ENCODE peak calls at places on chromosomes 11 and 22, in nine cellular contexts. One of them, this sample, is unnamed.

GRCh38 chr22:37413546-37413945 is 13.7 kb downstream of the ELFN2 start:
- DNase-seq in cardiac muscle cell: no peak
- DNase-seq in fibroblast of mammary gland: no peak
- DNase-seq in CD8-positive, alpha-beta T cell: no peak
- DNase-seq in Caco-2: no peak
- DNase-seq in AG09309: no peak
- DNase-seq in DND-41: no peak
- DNase-seq in transverse colon: no peak
- DNase-seq in fibroblast of pulmonary artery: no peak
- DNase-seq in this sample: no peak

GRCh38 chr11:101446238-101446637 is 137.6 kb downstream of the TRPC6 start:
- DNase-seq in cardiac muscle cell: no peak
- DNase-seq in AG09309: peak; percentile 76
- DNase-seq in fibroblast of mammary gland: peak; percentile 40
- DNase-seq in fibroblast of pulmonary artery: peak; percentile 64
- DNase-seq in transverse colon: no peak
- DNase-seq in DND-41: no peak
- DNase-seq in Caco-2: no peak
- DNase-seq in CD8-positive, alpha-beta T cell: no peak
- DNase-seq in this sample: peak; percentile 27

GRCh38 chr22:48936391-48936790 is 891.3 kb downstream of the BRD1 start:
- DNase-seq in AG09309: no peak
- DNase-seq in cardiac muscle cell: no peak
- DNase-seq in transverse colon: no peak
- DNase-seq in fibroblast of mammary gland: no peak
- DNase-seq in Caco-2: no peak
- DNase-seq in fibroblast of pulmonary artery: no peak
- DNase-seq in CD8-positive, alpha-beta T cell: no peak
- DNase-seq in DND-41: no peak
- DNase-seq in this sample: no peak

GRCh38 chr22:23926561-23926960 is 32.4 kb downstream of the MIF start:
- DNase-seq in cardiac muscle cell: no peak
- DNase-seq in AG09309: no peak
- DNase-seq in fibroblast of mammary gland: no peak
- DNase-seq in transverse colon: no peak
- DNase-seq in fibroblast of pulmonary artery: no peak
- DNase-seq in Caco-2: no peak
- DNase-seq in DND-41: no peak
- DNase-seq in CD8-positive, alpha-beta T cell: no peak
- DNase-seq in this sample: no peak

GRCh38 chr11:19441752-19442553 is 201.2 kb upstream of the E2F8 start:
- DNase-seq in cardiac muscle cell: peak; percentile 42
- DNase-seq in fibroblast of mammary gland: peak; percentile 98
- DNase-seq in Caco-2: peak; percentile 79
- DNase-seq in transverse colon: no peak
- DNase-seq in CD8-positive, alpha-beta T cell: no peak
- DNase-seq in fibroblast of pulmonary artery: peak; percentile 97
- DNase-seq in AG09309: peak; percentile 62
- DNase-seq in DND-41: no peak
- DNase-seq in this sample: peak; percentile 98

GRCh38 chr22:40364431-40364830 is 6.0 kb upstream of the SGSM3 start:
- DNase-seq in cardiac muscle cell: no peak
- DNase-seq in fibroblast of mammary gland: no peak
- DNase-seq in DND-41: no peak
- DNase-seq in CD8-positive, alpha-beta T cell: no peak
- DNase-seq in Caco-2: no peak
- DNase-seq in fibroblast of pulmonary artery: no peak
- DNase-seq in AG09309: no peak
- DNase-seq in transverse colon: no peak
- DNase-seq in this sample: no peak

GRCh38 chr11:20125927-20126326 is 34.3 kb downstream of the DBX1 start:
- DNase-seq in CD8-positive, alpha-beta T cell: no peak
- DNase-seq in cardiac muscle cell: no peak
- DNase-seq in DND-41: no peak
- DNase-seq in fibroblast of mammary gland: peak; percentile 62
- DNase-seq in AG09309: no peak
- DNase-seq in Caco-2: no peak
- DNase-seq in fibroblast of pulmonary artery: peak; percentile 53
- DNase-seq in transverse colon: no peak
- DNase-seq in this sample: peak; percentile 37

GRCh38 chr11:96388891-96389603 is 665 bp downstream of the CCDC82 start:
- DNase-seq in cardiac muscle cell: peak; percentile 83
- DNase-seq in AG09309: no peak
- DNase-seq in fibroblast of mammary gland: peak; percentile 32
- DNase-seq in fibroblast of pulmonary artery: no peak
- DNase-seq in CD8-positive, alpha-beta T cell: no peak
- DNase-seq in Caco-2: no peak
- DNase-seq in DND-41: no peak
- DNase-seq in transverse colon: no peak
- DNase-seq in this sample: no peak

GRCh38 chr22:36833073-36833472 is 16.2 kb upstream of the PVALB start:
- DNase-seq in fibroblast of pulmonary artery: no peak
- DNase-seq in CD8-positive, alpha-beta T cell: no peak
- DNase-seq in AG09309: no peak
- DNase-seq in cardiac muscle cell: no peak
- DNase-seq in DND-41: no peak
- DNase-seq in Caco-2: no peak
- DNase-seq in transverse colon: no peak
- DNase-seq in fibroblast of mammary gland: no peak
- DNase-seq in this sample: no peak

GRCh38 chr11:15742626-15743243 is 613.6 kb downstream of the SOX6 start:
- DNase-seq in transverse colon: no peak
- DNase-seq in fibroblast of pulmonary artery: peak; percentile 36
- DNase-seq in Caco-2: no peak
- DNase-seq in cardiac muscle cell: no peak
- DNase-seq in DND-41: no peak
- DNase-seq in AG09309: no peak
- DNase-seq in fibroblast of mammary gland: no peak
- DNase-seq in CD8-positive, alpha-beta T cell: no peak
- DNase-seq in this sample: peak; percentile 20

GRCh38 chr22:32698926-32699619 is 102.4 kb upstream of the TIMP3 start:
- DNase-seq in Caco-2: no peak
- DNase-seq in DND-41: no peak
- DNase-seq in transverse colon: peak; percentile 10
- DNase-seq in AG09309: no peak
- DNase-seq in fibroblast of pulmonary artery: no peak
- DNase-seq in fibroblast of mammary gland: no peak
- DNase-seq in cardiac muscle cell: no peak
- DNase-seq in CD8-positive, alpha-beta T cell: no peak
- DNase-seq in this sample: no peak

GRCh38 chr11:45045692-45046471 is 95.2 kb upstream of the TP53I11 start:
- DNase-seq in AG09309: peak; percentile 14
- DNase-seq in CD8-positive, alpha-beta T cell: no peak
- DNase-seq in DND-41: no peak
- DNase-seq in cardiac muscle cell: no peak
- DNase-seq in transverse colon: peak; percentile 28
- DNase-seq in fibroblast of pulmonary artery: peak; percentile 75
- DNase-seq in Caco-2: no peak
- DNase-seq in fibroblast of mammary gland: peak; percentile 78
- DNase-seq in this sample: peak; percentile 71

GRCh38 chr22:48695251-48695650 is 1132.4 kb downstream of the BRD1 start:
- DNase-seq in transverse colon: no peak
- DNase-seq in fibroblast of pulmonary artery: no peak
- DNase-seq in AG09309: no peak
- DNase-seq in cardiac muscle cell: no peak
- DNase-seq in DND-41: no peak
- DNase-seq in Caco-2: no peak
- DNase-seq in fibroblast of mammary gland: no peak
- DNase-seq in CD8-positive, alpha-beta T cell: no peak
- DNase-seq in this sample: no peak

GRCh38 chr11:72375241-72375640 is 59.1 kb downstream of the CLPB start:
- DNase-seq in AG09309: no peak
- DNase-seq in Caco-2: no peak
- DNase-seq in transverse colon: no peak
- DNase-seq in fibroblast of pulmonary artery: no peak
- DNase-seq in fibroblast of mammary gland: no peak
- DNase-seq in DND-41: no peak
- DNase-seq in CD8-positive, alpha-beta T cell: no peak
- DNase-seq in cardiac muscle cell: no peak
- DNase-seq in this sample: no peak

GRCh38 chr11:16226245-16226644 is 130.1 kb downstream of the SOX6 start:
- DNase-seq in fibroblast of pulmonary artery: peak; percentile 51
- DNase-seq in AG09309: no peak
- DNase-seq in transverse colon: peak; percentile 89
- DNase-seq in Caco-2: peak; percentile 47
- DNase-seq in cardiac muscle cell: peak; percentile 44
- DNase-seq in fibroblast of mammary gland: peak; percentile 8
- DNase-seq in DND-41: no peak
- DNase-seq in CD8-positive, alpha-beta T cell: no peak
- DNase-seq in this sample: peak; percentile 18

GRCh38 chr11:59025097-59025496 is 61.0 kb upstream of the GLYATL1B start:
- DNase-seq in fibroblast of mammary gland: no peak
- DNase-seq in fibroblast of pulmonary artery: no peak
- DNase-seq in cardiac muscle cell: no peak
- DNase-seq in transverse colon: peak; percentile 16
- DNase-seq in Caco-2: no peak
- DNase-seq in AG09309: no peak
- DNase-seq in CD8-positive, alpha-beta T cell: no peak
- DNase-seq in DND-41: no peak
- DNase-seq in this sample: no peak

GRCh38 chr22:37234736-37235711 is 9.0 kb downstream of the RAC2 start:
- DNase-seq in CD8-positive, alpha-beta T cell: no peak
- DNase-seq in Caco-2: peak; percentile 17
- DNase-seq in AG09309: no peak
- DNase-seq in transverse colon: peak; percentile 10
- DNase-seq in DND-41: no peak
- DNase-seq in cardiac muscle cell: no peak
- DNase-seq in fibroblast of mammary gland: no peak
- DNase-seq in fibroblast of pulmonary artery: no peak
- DNase-seq in this sample: no peak

GRCh38 chr11:27161071-27161470 is 120.5 kb downstream of the BBOX1 start:
- DNase-seq in cardiac muscle cell: no peak
- DNase-seq in DND-41: no peak
- DNase-seq in fibroblast of mammary gland: peak; percentile 31
- DNase-seq in fibroblast of pulmonary artery: peak; percentile 17
- DNase-seq in CD8-positive, alpha-beta T cell: no peak
- DNase-seq in transverse colon: no peak
- DNase-seq in Caco-2: no peak
- DNase-seq in AG09309: no peak
- DNase-seq in this sample: no peak

GRCh38 chr11:27162237-27162636 is 121.6 kb downstream of the BBOX1 start:
- DNase-seq in fibroblast of pulmonary artery: no peak
- DNase-seq in fibroblast of mammary gland: no peak
- DNase-seq in CD8-positive, alpha-beta T cell: no peak
- DNase-seq in AG09309: no peak
- DNase-seq in transverse colon: no peak
- DNase-seq in DND-41: no peak
- DNase-seq in cardiac muscle cell: no peak
- DNase-seq in Caco-2: no peak
- DNase-seq in this sample: no peak

GRCh38 chr11:27171391-27171790 is 130.8 kb downstream of the BBOX1 start:
- DNase-seq in transverse colon: no peak
- DNase-seq in DND-41: no peak
- DNase-seq in Caco-2: no peak
- DNase-seq in AG09309: no peak
- DNase-seq in cardiac muscle cell: no peak
- DNase-seq in fibroblast of mammary gland: peak; percentile 20
- DNase-seq in CD8-positive, alpha-beta T cell: no peak
- DNase-seq in fibroblast of pulmonary artery: no peak
- DNase-seq in this sample: no peak

DNA sequence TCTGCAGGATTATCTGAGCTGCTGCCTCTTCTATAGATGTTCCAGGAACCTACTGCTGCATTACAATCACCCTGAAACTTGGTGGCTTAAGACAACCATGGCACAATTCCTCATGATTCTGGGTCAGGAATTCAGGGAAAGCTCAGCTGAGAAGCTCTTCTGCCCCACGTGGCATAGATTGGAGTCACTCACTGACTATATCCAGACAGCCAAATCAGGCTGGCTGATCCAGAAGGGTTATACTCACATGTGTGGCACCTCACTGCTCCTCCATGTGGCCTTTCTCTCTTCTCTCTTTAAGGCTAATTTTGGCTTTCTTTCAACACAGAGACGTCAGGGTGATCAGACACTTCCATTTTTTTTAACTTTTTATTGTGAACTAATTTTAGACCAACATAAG is 125.5 kb downstream of the BBOX1 start:
- DNase-seq in transverse colon: no peak
- DNase-seq in AG09309: no peak
- DNase-seq in Caco-2: no peak
- DNase-seq in fibroblast of mammary gland: no peak
- DNase-seq in cardiac muscle cell: no peak
- DNase-seq in fibroblast of pulmonary artery: no peak
- DNase-seq in CD8-positive, alpha-beta T cell: no peak
- DNase-seq in DND-41: no peak
- DNase-seq in this sample: no peak
- TF ChIP-seq CTCF in transverse colon: no peak
- TF ChIP-seq CTCF in AG09309: no peak
- TF ChIP-seq CTCF in Caco-2: no peak
- TF ChIP-seq CTCF in fibroblast of mammary gland: no peak
- TF ChIP-seq CTCF in cardiac muscle cell: no peak
- TF ChIP-seq CTCF in fibroblast of pulmonary artery: no peak
- TF ChIP-seq CTCF in CD8-positive, alpha-beta T cell: no peak
- TF ChIP-seq CTCF in DND-41: no peak
- TF ChIP-seq CTCF in this sample: no peak

GRCh38 chr11:94766656-94767291 is 1.4 kb upstream of the AMOTL1 start:
- DNase-seq in fibroblast of mammary gland: no peak
- DNase-seq in Caco-2: peak; percentile 69
- DNase-seq in cardiac muscle cell: peak; percentile 24
- DNase-seq in fibroblast of pulmonary artery: no peak
- DNase-seq in CD8-positive, alpha-beta T cell: no peak
- DNase-seq in AG09309: no peak
- DNase-seq in transverse colon: no peak
- DNase-seq in DND-41: no peak
- DNase-seq in this sample: no peak
- H3K4me3 ChIP-seq in fibroblast of mammary gland: no peak overlapping the region
- H3K4me3 ChIP-seq in Caco-2: no peak overlapping the region
- H3K4me3 ChIP-seq in cardiac muscle cell: no peak overlapping the region
- H3K4me3 ChIP-seq in fibroblast of pulmonary artery: no peak overlapping the region
- H3K4me3 ChIP-seq in CD8-positive, alpha-beta T cell: no peak overlapping the region
- H3K4me3 ChIP-seq in AG09309: no peak overlapping the region
- H3K4me3 ChIP-seq in transverse colon: no peak overlapping the region
- H3K4me3 ChIP-seq in DND-41: no peak overlapping the region
- H3K4me3 ChIP-seq in this sample: no peak overlapping the region

DNA sequence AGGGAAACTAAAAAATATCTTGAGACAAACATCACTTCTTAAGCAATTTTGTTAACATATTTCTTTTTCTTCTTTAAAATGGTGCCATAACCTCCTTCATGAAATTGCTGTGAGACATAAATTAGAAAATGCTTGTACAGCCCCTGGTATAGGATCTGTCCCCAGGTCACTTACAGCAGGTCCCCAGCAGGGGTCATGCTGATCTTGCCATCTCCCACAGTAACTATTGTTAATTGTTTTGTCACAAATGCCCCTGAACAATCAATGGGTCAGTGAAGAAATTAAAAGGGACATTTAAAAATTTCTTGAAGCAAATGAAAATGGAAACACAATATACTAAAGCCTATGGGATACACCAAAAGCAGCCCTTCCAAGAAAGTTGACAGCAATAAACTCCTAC is 99.8 kb upstream of the OR4B1 start:
- DNase-seq in Caco-2: no peak
- DNase-seq in fibroblast of pulmonary artery: peak; percentile 48
- DNase-seq in DND-41: no peak
- DNase-seq in fibroblast of mammary gland: peak; percentile 21
- DNase-seq in transverse colon: no peak
- DNase-seq in CD8-positive, alpha-beta T cell: no peak
- DNase-seq in AG09309: no peak
- DNase-seq in cardiac muscle cell: no peak
- DNase-seq in this sample: peak; percentile 44
- TF ChIP-seq CTCF in Caco-2: peak; percentile 37
- TF ChIP-seq CTCF in fibroblast of pulmonary artery: peak; percentile 58
- TF ChIP-seq CTCF in DND-41: peak; percentile 47
- TF ChIP-seq CTCF in fibroblast of mammary gland: peak; percentile 52
- TF ChIP-seq CTCF in transverse colon: peak; percentile 34
- TF ChIP-seq CTCF in CD8-positive, alpha-beta T cell: peak; percentile 37
- TF ChIP-seq CTCF in AG09309: peak; percentile 51
- TF ChIP-seq CTCF in cardiac muscle cell: peak; percentile 58
- TF ChIP-seq CTCF in this sample: peak; percentile 60

GRCh38 chr11:118609380-118610219 is 2.2 kb downstream of the PHLDB1 start:
- DNase-seq in cardiac muscle cell: no peak
- DNase-seq in fibroblast of pulmonary artery: peak; percentile 42
- DNase-seq in fibroblast of mammary gland: no peak
- DNase-seq in Caco-2: no peak
- DNase-seq in DND-41: no peak
- DNase-seq in AG09309: no peak
- DNase-seq in transverse colon: no peak
- DNase-seq in CD8-positive, alpha-beta T cell: no peak
- DNase-seq in this sample: no peak
- H3K4me3 ChIP-seq in cardiac muscle cell: no peak overlapping the region
- H3K4me3 ChIP-seq in fibroblast of pulmonary artery: peak overlapping the region; percentile 83
- H3K4me3 ChIP-seq in fibroblast of mammary gland: peak overlapping the region; percentile 90
- H3K4me3 ChIP-seq in Caco-2: no peak overlapping the region
- H3K4me3 ChIP-seq in DND-41: no peak overlapping the region
- H3K4me3 ChIP-seq in AG09309: peak overlapping the region; percentile 80
- H3K4me3 ChIP-seq in transverse colon: peak overlapping the region; percentile 55
- H3K4me3 ChIP-seq in CD8-positive, alpha-beta T cell: peak overlapping the region; percentile 61
- H3K4me3 ChIP-seq in this sample: peak overlapping the region; percentile 87

This sample was measured in choroid plexus epithelial cell.